ENCODE peak calls at places on chromosomes 16 and 17, in seven cellular contexts. C, P, Y, H, V, E and O are unnamed samples.

GRCh38 chr16:72969146-72969545 is 78.8 kb downstream of the ZFHX3 start:
- DNase-seq in E (no peak), Y (no peak), V (no peak), H (no peak), C (no peak), P (no peak), O (no peak)

GRCh38 chr16:74601131-74601871 is 5.6 kb downstream of the GLG1 start:
- DNase-seq in Y (no peak), E (peak), V (no peak), H (no peak), C (no peak), P (no peak), O (no peak)

GRCh38 chr16:75761111-75761510 is 34.8 kb upstream of the CPHXL start:
- DNase-seq in V (no peak), E (no peak), P (peak), Y (no peak), C (no peak), H (peak), O (no peak)

GRCh38 chr17:62740066-62740465 is 68.0 kb downstream of the MARCHF10 start:
- DNase-seq in C (no peak), E (no peak), Y (no peak), H (peak), V (no peak), P (no peak), O (no peak)

GRCh38 chr16:20301840-20302239 is 25.5 kb downstream of the GP2 start:
- DNase-seq in P (no peak), C (no peak), E (no peak), H (no peak), V (no peak), Y (no peak), O (no peak)

GRCh38 chr16:81275064-81275532 is 36.6 kb downstream of the BCO1 start:
- DNase-seq in C (no peak), P (no peak), H (no peak), Y (no peak), V (no peak), E (no peak), O (no peak)

GRCh38 chr17:58363457-58364185 is 11.6 kb upstream of the SUPT4H1 start:
- DNase-seq in H (no peak), V (peak), P (no peak), C (no peak), Y (no peak), E (no peak), O (no peak)

GRCh38 chr17:77769762-77770161 is 188.7 kb upstream of the TNRC6C start:
- DNase-seq in H (no peak), E (no peak), C (no peak), Y (no peak), V (no peak), P (no peak), O (no peak)

GRCh38 chr16:57538235-57538711 is 1.9 kb upstream of the CCDC102A start:
- DNase-seq in E (peak), P (no peak), V (no peak), C (no peak), H (no peak), Y (no peak), O (no peak)

GRCh38 chr16:53445534-53445933 is 11.3 kb downstream of the RBL2 start:
- DNase-seq in P (no peak), V (no peak), C (no peak), H (no peak), E (no peak), Y (no peak), O (no peak)

GRCh38 chr17:72372185-72372584 is 251.4 kb downstream of the SOX9 start:
- DNase-seq in C (no peak), P (no peak), Y (no peak), V (no peak), E (no peak), H (peak), O (no peak)

GRCh38 chr16:27973678-27974077 is 89.8 kb downstream of the GSG1L start:
- DNase-seq in Y (no peak), E (no peak), H (no peak), P (no peak), C (no peak), V (no peak), O (no peak)

GRCh38 chr17:47872019-47872650 is 21.2 kb upstream of the SP6 start:
- DNase-seq in H (no peak), P (no peak), V (no peak), E (no peak), C (no peak), Y (no peak), O (no peak)

GRCh38 chr17:4332296-4332970 is 34.0 kb downstream of the UBE2G1 start:
- DNase-seq in Y (no peak), C (no peak), V (no peak), E (no peak), P (no peak), H (no peak), O (no peak)

GRCh38 chr17:45823598-45823997 is 21.1 kb upstream of the SPPL2C start:
- DNase-seq in E (no peak), Y (no peak), V (no peak), P (no peak), C (no peak), H (no peak), O (no peak)

GRCh38 chr16:70700101-70701020 is 14.5 kb upstream of the MTSS2 start:
- DNase-seq in C (peak), E (peak), V (no peak), Y (no peak), H (no peak), P (peak), O (no peak)

GRCh38 chr17:28055546-28056275 is 13.2 kb downstream of the NLK start:
- DNase-seq in V (no peak), E (no peak), P (no peak), C (no peak), H (no peak), Y (no peak), O (no peak)
- H3K4me3 ChIP-seq in V (no peak), E (no peak), P (no peak), C (no peak), H (no peak), Y (no peak), O (no peak)

GRCh38 chr16:46745594-46745993 is 2.5 kb downstream of the MYLK3 start:
- DNase-seq in C (no peak), V (no peak), P (no peak), Y (no peak), H (no peak), E (peak), O (no peak)
- H3K4me3 ChIP-seq in C (no peak), V (no peak), P (no peak), Y (no peak), H (no peak), E (no peak), O (no peak)

GRCh38 chr16:1079341-1079740 is 6.8 kb downstream of the SSTR5 start:
- DNase-seq in Y (no peak), C (no peak), H (no peak), E (no peak), V (no peak), P (no peak), O (no peak)
- H3K4me3 ChIP-seq in Y (no peak), C (no peak), H (no peak), E (no peak), V (no peak), P (no peak), O (no peak)

DNA sequence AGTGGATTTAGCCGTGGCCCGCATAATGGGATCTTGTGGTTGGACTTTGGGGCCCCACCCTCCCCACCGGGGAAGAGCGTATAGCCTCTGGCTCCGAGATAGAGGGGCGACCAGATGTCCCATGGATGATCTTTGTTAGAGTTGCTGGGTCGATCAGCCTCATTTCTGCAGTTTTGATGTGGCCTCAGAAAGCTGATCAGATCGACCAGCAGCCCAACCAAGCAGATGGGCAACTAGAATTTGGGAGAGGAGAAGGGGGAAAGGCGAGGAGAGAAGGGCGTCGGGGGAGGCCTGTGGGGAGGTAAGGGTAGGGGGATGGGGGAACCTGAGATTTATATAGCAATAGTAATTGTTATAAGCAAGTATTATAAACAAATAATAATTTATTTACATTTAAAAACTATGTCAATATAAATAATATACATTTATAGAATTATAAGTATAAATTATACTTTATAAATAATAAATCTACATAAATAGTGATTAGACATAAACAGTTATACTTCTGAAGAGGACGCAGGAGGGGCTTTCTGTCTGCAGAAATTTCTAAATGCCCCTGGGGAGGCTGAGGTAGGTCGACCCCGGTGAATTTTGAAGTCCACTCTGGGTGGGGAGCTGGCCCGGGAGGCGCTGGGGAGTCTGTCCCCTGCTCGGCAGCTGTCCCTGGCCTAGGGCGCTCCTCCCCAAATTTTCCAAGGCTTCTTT is 136.3 kb downstream of the KCNJ12 start:
- DNase-seq in Y (no peak), P (no peak), H (no peak), V (no peak), E (no peak), C (no peak), O (no peak)
- H3K4me3 ChIP-seq in Y (no peak), P (no peak), H (peak), V (no peak), E (no peak), C (no peak), O (no peak)

GRCh38 chr17:2175294-2175628 is 120.4 kb downstream of the HIC1 start:
- DNase-seq in Y (no peak), H (peak), C (no peak), V (no peak), P (no peak), E (no peak), O (no peak)
- H3K4me3 ChIP-seq in Y (no peak), H (no peak), C (no peak), V (no peak), P (no peak), E (no peak), O (no peak)

DNA sequence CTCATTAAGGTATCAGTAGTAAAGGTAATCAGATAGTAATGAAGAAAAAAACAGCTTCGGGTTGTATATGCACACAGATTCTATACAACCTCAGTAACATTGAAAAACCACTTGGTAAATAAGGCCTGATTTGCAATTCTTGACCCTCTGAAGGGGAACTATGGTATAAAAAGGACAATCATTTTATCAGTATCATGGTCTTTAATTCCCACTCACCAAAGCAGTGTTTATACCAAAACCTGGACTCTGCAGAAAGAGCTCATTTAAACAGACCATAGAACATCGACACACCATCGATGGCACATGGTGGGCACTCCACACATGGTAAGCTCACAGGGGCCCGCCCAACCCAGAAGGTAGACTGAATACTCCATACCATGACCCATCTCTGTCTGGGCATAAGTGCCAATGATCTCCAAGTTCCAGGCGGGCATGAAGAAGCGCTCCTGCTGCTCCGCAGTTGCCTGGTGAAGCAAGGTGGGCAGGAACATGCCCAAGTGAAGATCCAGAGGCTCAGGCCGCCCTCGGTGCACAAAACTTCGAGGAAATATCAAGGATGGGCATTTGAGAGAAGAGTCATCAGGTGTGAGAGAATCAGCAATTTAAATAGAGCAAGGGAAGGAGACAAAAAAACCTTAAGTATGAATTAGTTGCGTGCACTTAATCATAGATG is 19.0 kb downstream of the ACOX1 start:
- DNase-seq in V (no peak), H (no peak), E (no peak), P (no peak), Y (no peak), C (no peak), O (no peak)
- H3K4me3 ChIP-seq in V (no peak), H (no peak), E (no peak), P (no peak), Y (no peak), C (no peak), O (no peak)